ENCODE peak calls at places on chromosomes 13 and 19, in eight cellular contexts. One of them, this sample, is unnamed.

GRCh38 chr19:33374406-33374703 is 846 bp downstream of the CEBPG start:
- DNase-seq in bronchial epithelial cell: peak; percentile 34
- DNase-seq in fibroblast of villous mesenchyme: peak; percentile 46
- DNase-seq in breast epithelium: no peak
- DNase-seq in suprapubic skin: peak; percentile 62
- DNase-seq in Peyer's patch: no peak
- DNase-seq in ascending aorta: no peak
- DNase-seq in left lung: no peak
- DNase-seq in this sample: no peak

GRCh38 chr13:101271681-101272245 is 144.5 kb downstream of the NALCN start:
- DNase-seq in ascending aorta: no peak
- DNase-seq in bronchial epithelial cell: no peak
- DNase-seq in Peyer's patch: no peak
- DNase-seq in suprapubic skin: no peak
- DNase-seq in fibroblast of villous mesenchyme: no peak
- DNase-seq in breast epithelium: no peak
- DNase-seq in left lung: no peak
- DNase-seq in this sample: no peak

GRCh38 chr19:347946-348861 is 3.6 kb upstream of the MIER2 start:
- DNase-seq in suprapubic skin: peak; percentile 45
- DNase-seq in Peyer's patch: no peak
- DNase-seq in fibroblast of villous mesenchyme: no peak
- DNase-seq in breast epithelium: no peak
- DNase-seq in ascending aorta: no peak
- DNase-seq in bronchial epithelial cell: no peak
- DNase-seq in left lung: no peak
- DNase-seq in this sample: no peak

GRCh38 chr13:42369071-42369795 is 97.3 kb downstream of the AKAP11 start:
- DNase-seq in left lung: no peak
- DNase-seq in breast epithelium: no peak
- DNase-seq in Peyer's patch: no peak
- DNase-seq in ascending aorta: no peak
- DNase-seq in bronchial epithelial cell: no peak
- DNase-seq in suprapubic skin: no peak
- DNase-seq in fibroblast of villous mesenchyme: no peak
- DNase-seq in this sample: no peak

GRCh38 chr19:46728693-46729339 is 11.9 kb upstream of the PRKD2 start:
- DNase-seq in suprapubic skin: no peak
- DNase-seq in bronchial epithelial cell: peak; percentile 23
- DNase-seq in ascending aorta: no peak
- DNase-seq in left lung: peak; percentile 74
- DNase-seq in fibroblast of villous mesenchyme: peak; percentile 56
- DNase-seq in Peyer's patch: peak; percentile 83
- DNase-seq in breast epithelium: no peak
- DNase-seq in this sample: peak; percentile 91

GRCh38 chr13:29716493-29716892 is 121.0 kb upstream of the SLC7A1 start:
- DNase-seq in ascending aorta: no peak
- DNase-seq in bronchial epithelial cell: no peak
- DNase-seq in Peyer's patch: no peak
- DNase-seq in suprapubic skin: no peak
- DNase-seq in breast epithelium: no peak
- DNase-seq in fibroblast of villous mesenchyme: no peak
- DNase-seq in left lung: no peak
- DNase-seq in this sample: no peak

GRCh38 chr13:44199627-44200207 is 173.9 kb upstream of the SERP2 start:
- DNase-seq in fibroblast of villous mesenchyme: peak; percentile 63
- DNase-seq in bronchial epithelial cell: peak; percentile 59
- DNase-seq in breast epithelium: no peak
- DNase-seq in suprapubic skin: no peak
- DNase-seq in left lung: no peak
- DNase-seq in ascending aorta: no peak
- DNase-seq in Peyer's patch: no peak
- DNase-seq in this sample: no peak

GRCh38 chr13:99298056-99298455 is 9.1 kb downstream of the GPR183 start:
- DNase-seq in ascending aorta: no peak
- DNase-seq in Peyer's patch: no peak
- DNase-seq in suprapubic skin: no peak
- DNase-seq in breast epithelium: no peak
- DNase-seq in bronchial epithelial cell: no peak
- DNase-seq in left lung: no peak
- DNase-seq in fibroblast of villous mesenchyme: no peak
- DNase-seq in this sample: no peak

GRCh38 chr19:39425744-39426143 is 10.0 kb downstream of the RPS16 start:
- DNase-seq in suprapubic skin: no peak
- DNase-seq in ascending aorta: no peak
- DNase-seq in bronchial epithelial cell: no peak
- DNase-seq in fibroblast of villous mesenchyme: no peak
- DNase-seq in breast epithelium: no peak
- DNase-seq in left lung: no peak
- DNase-seq in Peyer's patch: no peak
- DNase-seq in this sample: no peak

GRCh38 chr13:53151692-53152421 is 123.2 kb downstream of the OLFM4 start:
- DNase-seq in breast epithelium: no peak
- DNase-seq in ascending aorta: no peak
- DNase-seq in left lung: no peak
- DNase-seq in bronchial epithelial cell: peak; percentile 35
- DNase-seq in Peyer's patch: no peak
- DNase-seq in suprapubic skin: no peak
- DNase-seq in fibroblast of villous mesenchyme: peak; percentile 1
- DNase-seq in this sample: peak; percentile 28

GRCh38 chr19:8505680-8506401 is 3.4 kb upstream of the PRAM1 start:
- DNase-seq in fibroblast of villous mesenchyme: peak; percentile 68
- DNase-seq in left lung: peak; percentile 80
- DNase-seq in ascending aorta: no peak
- DNase-seq in bronchial epithelial cell: peak; percentile 41
- DNase-seq in suprapubic skin: peak; percentile 89
- DNase-seq in Peyer's patch: peak; percentile 87
- DNase-seq in breast epithelium: peak; percentile 81
- DNase-seq in this sample: peak; percentile 84

GRCh38 chr13:92896842-92897241 is 329.8 kb upstream of the GPC6 start:
- DNase-seq in breast epithelium: no peak
- DNase-seq in suprapubic skin: no peak
- DNase-seq in fibroblast of villous mesenchyme: peak; percentile 25
- DNase-seq in left lung: no peak
- DNase-seq in bronchial epithelial cell: peak; percentile 45
- DNase-seq in Peyer's patch: no peak
- DNase-seq in ascending aorta: no peak
- DNase-seq in this sample: no peak

GRCh38 chr19:4057913-4058695 is 8.6 kb downstream of the ZBTB7A start:
- DNase-seq in fibroblast of villous mesenchyme: peak; percentile 93
- DNase-seq in ascending aorta: peak; percentile 71
- DNase-seq in suprapubic skin: peak; percentile 96
- DNase-seq in bronchial epithelial cell: peak; percentile 77
- DNase-seq in left lung: peak; percentile 90
- DNase-seq in breast epithelium: peak; percentile 79
- DNase-seq in Peyer's patch: peak; percentile 88
- DNase-seq in this sample: no peak

GRCh38 chr13:26919311-26919710 is 158.7 kb upstream of the GPR12 start:
- DNase-seq in bronchial epithelial cell: no peak
- DNase-seq in fibroblast of villous mesenchyme: no peak
- DNase-seq in Peyer's patch: no peak
- DNase-seq in ascending aorta: no peak
- DNase-seq in left lung: no peak
- DNase-seq in breast epithelium: no peak
- DNase-seq in suprapubic skin: no peak
- DNase-seq in this sample: no peak

GRCh38 chr19:39679791-39680168 is 24.1 kb downstream of the LGALS16 start:
- DNase-seq in Peyer's patch: no peak
- DNase-seq in left lung: no peak
- DNase-seq in suprapubic skin: no peak
- DNase-seq in fibroblast of villous mesenchyme: no peak
- DNase-seq in bronchial epithelial cell: no peak
- DNase-seq in breast epithelium: no peak
- DNase-seq in ascending aorta: no peak
- DNase-seq in this sample: no peak

GRCh38 chr19:16066611-16067104 is 9.6 kb upstream of the TPM4 start:
- DNase-seq in fibroblast of villous mesenchyme: peak; percentile 63
- DNase-seq in suprapubic skin: peak; percentile 66
- DNase-seq in bronchial epithelial cell: peak; percentile 46
- DNase-seq in Peyer's patch: peak; percentile 67
- DNase-seq in ascending aorta: no peak
- DNase-seq in left lung: no peak
- DNase-seq in breast epithelium: no peak
- DNase-seq in this sample: peak; percentile 63

DNA sequence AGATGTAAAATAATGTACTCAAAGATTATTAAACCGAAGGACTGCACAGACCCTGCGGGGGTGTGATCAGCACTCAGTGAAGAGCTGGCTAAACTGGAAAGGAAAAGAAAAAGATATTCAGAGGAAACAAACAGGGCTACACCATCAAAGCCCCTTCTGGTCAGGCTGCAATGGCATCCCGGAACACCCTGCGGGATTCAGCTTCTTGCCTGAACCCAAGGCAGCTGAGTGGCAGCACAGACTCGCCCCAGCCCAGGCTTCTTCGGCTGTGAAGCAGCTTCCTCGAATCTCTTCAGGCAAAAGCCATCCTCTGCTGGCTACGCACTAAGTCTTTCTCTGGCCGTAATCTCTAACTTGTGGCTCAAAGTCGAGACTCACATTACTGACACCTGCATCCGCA is 220.9 kb downstream of the TEX29 start:
- DNase-seq in ascending aorta: no peak
- DNase-seq in bronchial epithelial cell: no peak
- DNase-seq in breast epithelium: no peak
- DNase-seq in suprapubic skin: no peak
- DNase-seq in fibroblast of villous mesenchyme: no peak
- DNase-seq in left lung: no peak
- DNase-seq in Peyer's patch: no peak
- DNase-seq in this sample: no peak
- TF ChIP-seq CTCF in ascending aorta: no peak
- TF ChIP-seq CTCF in bronchial epithelial cell: no peak
- TF ChIP-seq CTCF in breast epithelium: no peak
- TF ChIP-seq CTCF in suprapubic skin: no peak
- TF ChIP-seq CTCF in fibroblast of villous mesenchyme: no peak
- TF ChIP-seq CTCF in left lung: no peak
- TF ChIP-seq CTCF in Peyer's patch: no peak
- TF ChIP-seq CTCF in this sample: no peak

DNA sequence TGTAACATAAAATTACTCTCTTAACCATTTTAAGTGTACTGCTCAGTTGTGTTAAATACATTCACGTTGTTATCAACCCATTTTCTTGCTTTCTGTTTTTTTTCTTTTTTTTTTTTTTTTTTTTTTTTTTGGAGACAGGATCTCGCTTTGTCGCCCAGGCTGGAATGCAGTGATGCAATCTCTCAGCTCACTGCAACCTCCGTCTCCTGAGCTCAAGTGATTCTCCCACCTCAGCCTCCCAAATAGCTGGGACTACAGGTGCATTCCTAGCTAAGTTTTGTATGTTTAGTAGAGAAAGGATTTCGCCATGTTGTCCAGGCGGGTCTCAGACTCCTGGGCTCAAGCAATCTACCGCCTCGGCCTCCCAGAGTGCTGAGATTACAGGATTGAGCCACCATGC is 42.5 kb upstream of the C13orf42 start:
- DNase-seq in ascending aorta: no peak
- DNase-seq in suprapubic skin: no peak
- DNase-seq in breast epithelium: no peak
- DNase-seq in Peyer's patch: no peak
- DNase-seq in left lung: no peak
- DNase-seq in bronchial epithelial cell: no peak
- DNase-seq in fibroblast of villous mesenchyme: no peak
- DNase-seq in this sample: no peak
- TF ChIP-seq CTCF in ascending aorta: no peak
- TF ChIP-seq CTCF in suprapubic skin: no peak
- TF ChIP-seq CTCF in breast epithelium: no peak
- TF ChIP-seq CTCF in Peyer's patch: no peak
- TF ChIP-seq CTCF in left lung: no peak
- TF ChIP-seq CTCF in bronchial epithelial cell: no peak
- TF ChIP-seq CTCF in fibroblast of villous mesenchyme: no peak
- TF ChIP-seq CTCF in this sample: no peak

DNA sequence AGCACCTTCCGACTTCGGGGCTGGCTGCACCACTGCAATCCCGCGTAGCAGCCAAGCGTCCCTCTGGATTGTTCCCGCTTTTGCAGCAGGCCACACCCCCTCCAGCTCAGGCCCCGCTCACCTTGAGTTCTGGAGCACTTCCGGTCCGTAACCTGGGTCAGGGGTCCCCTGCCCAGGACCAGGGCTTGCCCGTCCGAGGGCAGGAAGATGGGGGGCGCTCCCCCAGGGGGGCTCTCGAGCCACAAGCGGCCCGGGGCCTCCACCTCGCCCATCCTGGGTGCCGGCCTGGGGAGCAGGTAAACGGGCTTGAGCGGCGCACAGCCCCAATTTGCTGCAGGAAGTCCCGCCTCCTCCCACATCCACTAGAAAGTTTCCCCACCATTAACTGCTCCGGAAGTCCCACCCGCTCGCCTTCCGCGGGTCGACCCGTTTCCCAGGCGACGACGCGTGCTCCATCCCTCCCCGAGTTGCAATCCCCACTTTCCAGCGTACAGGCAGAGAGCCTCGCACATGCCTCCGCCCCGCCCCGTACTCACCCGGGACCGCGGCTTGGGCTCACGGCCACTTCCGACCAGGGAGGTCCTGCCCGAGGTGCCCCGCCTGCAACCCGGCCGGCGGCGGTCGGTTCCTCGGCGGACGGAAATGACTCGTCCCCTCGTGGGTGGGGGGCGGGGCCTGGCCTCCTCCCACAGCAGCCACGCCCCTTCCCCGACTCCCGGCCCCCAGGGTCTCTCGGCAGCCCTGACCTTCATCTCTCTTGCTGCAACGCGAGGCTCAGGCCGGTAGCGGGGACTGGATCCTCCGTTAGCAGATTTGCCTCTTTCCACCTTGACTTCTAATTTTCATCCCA is at the start of gene PNKP:
- DNase-seq in breast epithelium: peak; percentile 81
- DNase-seq in Peyer's patch: peak; percentile 94
- DNase-seq in left lung: peak; percentile 91
- DNase-seq in ascending aorta: peak; percentile 74
- DNase-seq in suprapubic skin: peak; percentile 95
- DNase-seq in fibroblast of villous mesenchyme: peak; percentile 92
- DNase-seq in bronchial epithelial cell: peak; percentile 83
- DNase-seq in this sample: peak; percentile 95
- TF ChIP-seq CTCF in breast epithelium: no peak
- TF ChIP-seq CTCF in Peyer's patch: no peak
- TF ChIP-seq CTCF in left lung: no peak
- TF ChIP-seq CTCF in ascending aorta: no peak
- TF ChIP-seq CTCF in suprapubic skin: no peak
- TF ChIP-seq CTCF in fibroblast of villous mesenchyme: no peak
- TF ChIP-seq CTCF in bronchial epithelial cell: no peak
- TF ChIP-seq CTCF in this sample: no peak

DNA sequence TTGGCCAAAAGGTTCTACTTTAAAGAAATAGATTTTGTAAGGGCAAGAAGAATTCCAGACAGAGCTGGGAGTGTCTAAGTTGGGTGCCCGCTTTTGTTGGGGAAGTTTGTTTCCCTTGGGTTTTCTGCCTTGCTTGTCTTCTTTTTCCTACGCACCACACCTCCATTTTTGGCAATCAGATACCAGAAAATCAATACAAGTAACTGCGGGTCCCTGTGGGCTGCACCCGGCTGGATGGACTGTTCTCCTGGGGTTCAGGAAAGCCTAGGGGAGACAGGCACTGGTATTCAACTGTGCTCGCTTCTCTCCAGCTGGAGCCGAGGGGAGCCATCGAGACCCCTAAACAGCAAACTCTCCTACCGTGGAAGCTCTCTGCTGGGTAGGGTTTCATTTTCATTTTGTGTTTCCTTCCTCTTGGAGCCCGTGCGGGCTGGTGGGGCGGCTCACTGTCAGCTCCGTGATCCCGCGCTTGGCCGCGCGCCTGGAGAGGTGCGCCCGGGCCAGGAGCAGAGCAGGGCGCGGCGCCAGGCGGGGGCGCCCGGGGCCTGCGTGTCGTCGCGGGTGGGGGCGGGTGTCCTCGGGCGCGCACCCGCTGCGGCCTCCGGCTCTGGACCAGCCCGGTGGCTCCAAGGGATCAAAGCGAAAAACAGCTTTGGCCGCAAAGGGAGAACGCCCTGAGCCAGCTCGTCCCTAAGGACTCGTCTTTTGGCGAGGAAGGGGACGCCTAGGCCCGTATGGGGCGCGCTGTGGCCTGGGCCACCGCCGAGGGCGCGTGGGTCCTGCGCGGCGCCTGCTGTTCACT is 347.2 kb downstream of the ZNF536 start:
- DNase-seq in suprapubic skin: no peak
- DNase-seq in left lung: peak; percentile 45
- DNase-seq in Peyer's patch: peak; percentile 69
- DNase-seq in breast epithelium: no peak
- DNase-seq in bronchial epithelial cell: no peak
- DNase-seq in fibroblast of villous mesenchyme: peak; percentile 15
- DNase-seq in ascending aorta: no peak
- DNase-seq in this sample: peak; percentile 29
- TF ChIP-seq CTCF in suprapubic skin: no peak
- TF ChIP-seq CTCF in left lung: no peak
- TF ChIP-seq CTCF in Peyer's patch: no peak
- TF ChIP-seq CTCF in breast epithelium: no peak
- TF ChIP-seq CTCF in bronchial epithelial cell: no peak
- TF ChIP-seq CTCF in fibroblast of villous mesenchyme: no peak
- TF ChIP-seq CTCF in ascending aorta: no peak
- TF ChIP-seq CTCF in this sample: no peak